ENCODE peak calls at places on chromosomes 5 and 9, in four cellular contexts. B, H, G and L are unnamed samples.

GRCh38 chr5:32852535-32852934 is 141.4 kb downstream of the NPR3 start:
- DNase-seq in H (peak; percentile 55), B (no peak), G (peak; percentile 83), L (no peak)

GRCh38 chr9:121073038-121073437 is 1.7 kb upstream of the CNTRL start:
- DNase-seq in B (peak; percentile 71), H (peak; percentile 95), G (peak; percentile 41), L (no peak)

GRCh38 chr5:40198736-40199135 is 481.0 kb upstream of the PTGER4 start:
- DNase-seq in H (peak; percentile 8), B (peak; percentile 11), G (no peak), L (no peak)

GRCh38 chr5:38718874-38719391 is 126.9 kb upstream of the OSMR start:
- DNase-seq in H (peak; percentile 54), B (no peak), G (no peak), L (no peak)

GRCh38 chr5:132056610-132057497 is 3.6 kb upstream of the IL3 start:
- DNase-seq in H (no peak), G (no peak), B (no peak), L (no peak)

GRCh38 chr5:110275878-110276277 is 450.6 kb downstream of the TMEM232 start:
- DNase-seq in H (no peak), B (no peak), G (no peak), L (no peak)

GRCh38 chr5:170483701-170484458 is 19.9 kb upstream of the KCNIP1 start:
- DNase-seq in H (peak; percentile 37), B (peak; percentile 55), G (peak; percentile 30), L (no peak)

GRCh38 chr9:136790640-136791465 is at the start of gene TMEM141:
- DNase-seq in G (peak; percentile 100), H (peak; percentile 100), B (peak; percentile 98), L (peak; percentile 91)

GRCh38 chr9:6897831-6898230 is 140.1 kb downstream of the KDM4C start:
- DNase-seq in B (no peak), H (no peak), G (no peak), L (no peak)

GRCh38 chr5:2817031-2817603 is 65.6 kb upstream of the IRX2 start:
- DNase-seq in B (no peak), G (no peak), H (no peak), L (no peak)

GRCh38 chr5:176812269-176813259 is 2.2 kb downstream of the UNC5A start:
- DNase-seq in B (no peak), G (peak; percentile 49), H (peak; percentile 49), L (no peak)

GRCh38 chr9:109549386-109549785 is 51.3 kb upstream of the PTPN3 start:
- DNase-seq in G (no peak), B (no peak), H (peak; percentile 9), L (no peak)

GRCh38 chr5:79420248-79420647 is 93.7 kb downstream of the HOMER1 start:
- DNase-seq in G (no peak), B (no peak), H (no peak), L (no peak)

GRCh38 chr5:79418276-79418675 is 95.7 kb downstream of the HOMER1 start:
- DNase-seq in G (no peak), B (no peak), H (peak; percentile 14), L (no peak)

GRCh38 chr5:79413112-79413511 is 100.8 kb downstream of the HOMER1 start:
- DNase-seq in G (no peak), B (peak; percentile 28), H (peak; percentile 3), L (no peak)

GRCh38 chr5:79417495-79417894 is 96.4 kb downstream of the HOMER1 start:
- DNase-seq in B (no peak), H (no peak), G (no peak), L (no peak)

DNA sequence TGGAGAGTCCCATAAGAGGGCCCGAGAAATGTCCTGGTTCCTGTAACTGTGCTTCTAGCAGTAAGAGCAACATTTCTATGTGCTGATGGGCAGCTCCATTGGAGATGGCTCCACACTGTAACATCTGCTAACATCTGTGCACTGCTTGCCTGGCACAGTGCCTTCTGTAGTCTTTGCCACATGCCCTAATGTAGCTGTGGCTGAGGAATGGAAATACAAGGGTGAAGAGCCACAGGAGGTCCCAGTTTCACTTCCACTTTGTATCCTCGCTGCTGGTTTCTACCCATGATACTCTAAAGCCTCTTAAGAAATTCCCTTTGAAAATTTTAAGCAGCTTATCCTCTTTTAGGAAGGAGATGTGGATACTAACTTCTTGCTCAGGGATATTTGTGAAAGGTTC is 97.4 kb downstream of the HOMER1 start:
- DNase-seq in B (no peak), H (peak; percentile 5), G (no peak), L (no peak)
- H3K27ac ChIP-seq in B (no peak overlapping the region), H (no peak overlapping the region), G (no peak overlapping the region), L (no peak overlapping the region)

GRCh38 chr9:73515216-73515615 is 363.6 kb downstream of the ANXA1 start:
- DNase-seq in H (no peak), G (peak; percentile 43), B (no peak), L (peak; percentile 18)
- H3K27ac ChIP-seq in H (no peak overlapping the region), G (no peak overlapping the region), B (no peak overlapping the region), L (no peak overlapping the region)

GRCh38 chr5:80185095-80185494 is 70.8 kb downstream of the SERINC5 start:
- DNase-seq in G (no peak), H (no peak), B (no peak), L (no peak)

GRCh38 chr5:80181618-80182211 is 74.1 kb downstream of the SERINC5 start:
- DNase-seq in H (peak; percentile 47), G (peak; percentile 64), B (peak; percentile 75), L (peak; percentile 73)

GRCh38 chr5:80184235-80185023 is 71.4 kb downstream of the SERINC5 start:
- DNase-seq in G (peak; percentile 76), B (no peak), H (no peak), L (no peak)

GRCh38 chr5:80186634-80187033 is 69.2 kb downstream of the SERINC5 start:
- DNase-seq in B (no peak), G (peak; percentile 62), H (peak; percentile 71), L (peak; percentile 49)

DNA sequence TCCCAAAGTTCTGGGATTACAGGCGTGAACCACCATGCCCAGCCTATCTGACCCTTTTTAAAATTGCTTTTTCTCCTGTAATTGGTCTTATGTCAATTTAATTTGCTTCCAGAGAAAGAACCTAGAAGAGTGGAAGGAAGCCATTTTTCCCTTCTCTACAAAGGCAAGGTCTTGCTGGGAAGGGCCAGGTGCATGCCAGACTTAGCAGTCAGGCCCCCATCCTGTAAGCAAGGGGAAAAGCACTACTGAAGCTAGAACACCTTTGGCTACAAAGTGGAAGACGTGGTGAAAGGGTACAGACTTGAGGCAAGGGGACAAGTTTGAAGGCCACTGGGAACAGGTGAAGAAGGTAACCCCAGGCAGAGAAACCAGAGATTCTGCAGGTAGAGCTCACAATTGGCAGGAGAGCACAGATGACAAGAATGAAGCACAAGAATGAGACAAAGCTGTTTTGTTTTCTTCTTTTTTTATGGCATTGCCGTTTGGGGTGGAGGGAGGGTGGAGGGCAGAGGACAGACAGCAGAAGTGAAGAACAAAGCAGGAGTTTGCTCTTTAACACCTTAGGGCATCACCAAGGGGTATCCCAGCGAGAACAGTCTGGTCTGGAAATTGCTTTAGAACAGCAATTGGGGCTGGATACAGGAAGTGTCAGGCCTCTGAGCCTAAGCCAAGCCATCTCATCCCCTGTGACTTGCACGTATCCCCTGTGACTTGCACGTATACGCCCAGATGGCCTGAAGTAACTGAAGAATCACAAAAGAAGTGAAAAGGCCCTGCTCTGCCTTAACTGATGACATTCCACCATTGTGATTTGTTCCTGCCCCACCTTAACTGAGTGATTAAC is 72.8 kb downstream of the SERINC5 start:
- DNase-seq in H (no peak), B (no peak), G (peak; percentile 12), L (no peak)
- H3K27ac ChIP-seq in H (peak overlapping the region; percentile 4), B (no peak overlapping the region), G (peak overlapping the region; percentile 80), L (peak overlapping the region; percentile 77)

GRCh38 chr9:114137831-114138230 is 17.5 kb upstream of the COL27A1 start:
- DNase-seq in G (no peak), H (no peak), B (no peak), L (no peak)

GRCh38 chr9:114140850-114141249 is 14.5 kb upstream of the COL27A1 start:
- DNase-seq in H (no peak), B (no peak), G (no peak), L (no peak)

GRCh38 chr9:114138537-114138936 is 16.8 kb upstream of the COL27A1 start:
- DNase-seq in H (peak; percentile 34), G (no peak), B (no peak), L (no peak)

GRCh38 chr9:114140401-114140800 is 14.9 kb upstream of the COL27A1 start:
- DNase-seq in H (no peak), G (no peak), B (no peak), L (no peak)

GRCh38 chr9:114139061-114139460 is 16.3 kb upstream of the COL27A1 start:
- DNase-seq in B (no peak), H (no peak), G (no peak), L (no peak)
- H3K27ac ChIP-seq in B (no peak overlapping the region), H (no peak overlapping the region), G (no peak overlapping the region), L (no peak overlapping the region)

DNA sequence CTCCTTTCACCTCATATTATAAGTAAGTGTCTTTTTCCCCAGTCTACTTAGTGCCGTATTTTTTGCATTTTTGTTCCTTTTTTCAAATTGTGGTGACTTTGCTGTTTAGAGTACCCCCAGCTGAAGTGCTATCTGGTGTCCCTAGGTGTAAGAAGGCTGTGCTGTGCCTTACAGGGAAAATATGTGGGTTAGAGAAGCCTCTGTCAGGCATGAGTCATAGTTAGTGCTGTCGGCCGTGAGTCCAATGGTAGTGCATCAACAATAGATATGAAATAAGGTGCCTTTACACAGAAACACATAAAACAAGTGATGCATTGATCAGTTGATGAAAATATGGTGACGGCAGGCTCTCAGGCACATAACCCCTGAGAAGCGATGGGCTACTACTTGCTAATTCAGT is 20.1 kb downstream of the SYK start:
- DNase-seq in B (peak; percentile 37), H (no peak), G (no peak), L (no peak)
- H3K27ac ChIP-seq in B (no peak overlapping the region), H (no peak overlapping the region), G (no peak overlapping the region), L (no peak overlapping the region)

GRCh38 chr9:38642951-38643350 is 22.6 kb upstream of the ANKRD18A start:
- DNase-seq in G (no peak), H (no peak), B (no peak), L (no peak)

GRCh38 chr9:38641142-38641541 is 20.7 kb upstream of the ANKRD18A start:
- DNase-seq in G (no peak), H (no peak), B (no peak), L (no peak)

GRCh38 chr9:38641985-38642864 is 21.8 kb upstream of the ANKRD18A start:
- DNase-seq in G (peak; percentile 68), B (peak; percentile 34), H (peak; percentile 73), L (no peak)

GRCh38 chr9:38644601-38645000 is 24.2 kb upstream of the ANKRD18A start:
- DNase-seq in B (no peak), G (no peak), H (no peak), L (no peak)

GRCh38 chr9:38643456-38644173 is 23.2 kb upstream of the ANKRD18A start:
- DNase-seq in H (no peak), B (no peak), G (no peak), L (no peak)
- H3K27ac ChIP-seq in H (no peak overlapping the region), B (no peak overlapping the region), G (no peak overlapping the region), L (no peak overlapping the region)